ENCODE peak calls at places on chromosome 22, in five cellular contexts. F is stomach, U is H1, N is HL-60, E is HCT116. D is an unnamed sample.

GRCh38 chr22:48707749-48708557 is 1119.7 kb downstream of the BRD1 start:
- DNase-seq in U (no peak), N (no peak), E (no peak), F (no peak), D (no peak)

GRCh38 chr22:44171486-44172076 is 9.1 kb upstream of the PARVG start:
- DNase-seq in E (no peak), F (no peak), U (no peak), N (no peak), D (no peak)

GRCh38 chr22:20968281-20968977 is 1.4 kb downstream of the AIFM3 start:
- DNase-seq in E (no peak), U (no peak), N (no peak), F (no peak), D (no peak)

GRCh38 chr22:33747576-33748180 is 172.6 kb downstream of the LARGE1 start:
- DNase-seq in F (peak), U (no peak), N (no peak), E (no peak), D (no peak)

GRCh38 chr22:42879371-42880021 is 22.4 kb upstream of the ARFGAP3 start:
- DNase-seq in E (no peak), U (no peak), N (no peak), F (no peak), D (no peak)

GRCh38 chr22:48372395-48372794 is 1455.3 kb downstream of the BRD1 start:
- DNase-seq in E (no peak), N (no peak), F (no peak), U (no peak), D (no peak)

GRCh38 chr22:38415561-38416321 is 39.3 kb downstream of the KCNJ4 start:
- DNase-seq in U (no peak), F (peak), E (no peak), N (no peak), D (no peak)

GRCh38 chr22:20040801-20041200 is 19.9 kb downstream of the TANGO2 start:
- DNase-seq in U (no peak), F (no peak), N (no peak), E (no peak), D (no peak)

GRCh38 chr22:46984751-46985506 is 222.5 kb downstream of the TBC1D22A start:
- DNase-seq in E (peak), N (no peak), U (no peak), F (no peak), D (no peak)

GRCh38 chr22:19819911-19820879 is 34.5 kb downstream of the GNB1L start:
- DNase-seq in F (peak), U (no peak), N (no peak), E (no peak), D (no peak)

GRCh38 chr22:49010086-49010863 is 817.4 kb downstream of the BRD1 start:
- DNase-seq in U (no peak), N (no peak), F (peak), E (no peak), D (peak)

GRCh38 chr22:24423519-24424000 is 3.8 kb upstream of the ADORA2A start:
- DNase-seq in E (no peak), F (peak), N (peak), U (no peak), D (no peak)

GRCh38 chr22:32407936-32408335 is 4.1 kb downstream of the RTCB start:
- DNase-seq in N (no peak), U (no peak), E (no peak), F (no peak), D (no peak)

GRCh38 chr22:39308614-39309363 is 10.6 kb downstream of the RPL3 start:
- DNase-seq in E (peak), F (peak), N (peak), U (no peak), D (no peak)

GRCh38 chr22:42434748-42435425 is 2.7 kb upstream of the NFAM1 start:
- DNase-seq in E (no peak), F (no peak), U (no peak), N (no peak), D (no peak)

GRCh38 chr22:27252282-27253049 is 549.1 kb downstream of the MN1 start:
- DNase-seq in U (no peak), N (peak), E (no peak), F (no peak), D (no peak)

GRCh38 chr22:24965822-24966626 is 13.5 kb downstream of the KIAA1671 start:
- DNase-seq in E (no peak), U (no peak), F (peak), N (no peak), D (no peak)

GRCh38 chr22:19206287-19206686 is 27.8 kb upstream of the SLC25A1 start:
- DNase-seq in E (no peak), U (no peak), F (no peak), N (no peak), D (no peak)

GRCh38 chr22:49328630-49329405 is 498.9 kb downstream of the BRD1 start:
- DNase-seq in F (peak), E (no peak), N (no peak), U (no peak), D (peak)

GRCh38 chr22:38468761-38469305 is 937 bp downstream of the KDELR3 start:
- DNase-seq in N (no peak), E (no peak), U (no peak), F (no peak), D (no peak)

GRCh38 chr22:27295071-27295470 is 506.5 kb downstream of the MN1 start:
- DNase-seq in E (no peak), N (no peak), U (no peak), F (no peak), D (no peak)

GRCh38 chr22:19878461-19879247 is 24.0 kb upstream of the GNB1L start:
- DNase-seq in N (no peak), U (no peak), E (no peak), F (no peak), D (no peak)

GRCh38 chr22:43159484-43160178 is 8.3 kb downstream of the TSPO start:
- DNase-seq in U (no peak), N (no peak), E (no peak), F (peak), D (no peak)

GRCh38 chr22:35315855-35316745 is 16.4 kb downstream of the TOM1 start:
- DNase-seq in U (no peak), N (no peak), F (no peak), E (no peak), D (no peak)
- TF ChIP-seq POLR2AphosphoS5 in U (no peak), N (no peak), F (no peak), E (no peak), D (no peak)

GRCh38 chr22:50714150-50714549 is 23.9 kb upstream of the ACR start:
- DNase-seq in E (no peak), N (no peak), F (no peak), U (no peak), D (no peak)

GRCh38 chr22:50715776-50716175 is 22.2 kb upstream of the ACR start:
- DNase-seq in U (no peak), F (no peak), E (no peak), N (no peak), D (no peak)

GRCh38 chr22:50714631-50715179 is 23.3 kb upstream of the ACR start:
- DNase-seq in N (no peak), E (no peak), F (no peak), U (no peak), D (no peak)

GRCh38 chr22:50716291-50717024 is 21.5 kb upstream of the ACR start:
- DNase-seq in N (no peak), U (no peak), F (no peak), E (no peak), D (no peak)

GRCh38 chr22:50715250-50715649 is 22.8 kb upstream of the ACR start:
- DNase-seq in F (no peak), U (no peak), E (no peak), N (no peak), D (no peak)
- TF ChIP-seq POLR2AphosphoS5 in F (no peak), U (no peak), E (no peak), N (no peak), D (no peak)

DNA sequence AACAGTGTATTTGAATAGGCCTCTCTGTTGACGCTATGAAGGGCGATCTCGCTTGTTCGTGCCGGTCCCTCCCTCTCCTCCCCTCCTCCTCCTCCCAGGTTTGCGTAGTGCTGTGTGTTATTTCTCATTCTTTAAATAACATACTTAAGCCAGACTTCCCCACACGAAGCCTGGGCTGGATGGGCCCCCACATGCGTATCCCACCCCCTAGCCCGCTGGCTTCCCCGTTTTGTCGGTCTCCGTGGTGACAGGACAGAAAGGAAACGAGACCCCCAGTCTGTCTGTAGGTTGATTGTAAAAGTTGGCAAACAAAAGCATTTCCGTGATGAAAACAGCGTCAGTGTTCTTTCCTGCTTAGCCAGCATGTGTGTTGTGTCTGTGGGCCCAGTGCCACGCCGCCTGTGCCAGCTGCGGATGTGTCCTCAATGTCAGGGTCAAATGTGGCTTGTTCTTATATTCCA is 27.3 kb downstream of the FAM118A start:
- DNase-seq in E (no peak), U (no peak), F (peak), N (no peak), D (peak)
- TF ChIP-seq POLR2AphosphoS5 in E (no peak), U (no peak), F (peak), N (no peak), D (peak)

GRCh38 chr22:37242395-37242918 is 1.6 kb downstream of the RAC2 start:
- DNase-seq in N (peak), E (no peak), U (no peak), F (peak), D (peak)
- TF ChIP-seq POLR2AphosphoS5 in N (peak), E (peak), U (no peak), F (peak), D (no peak)

GRCh38 chr22:17913705-17914282 is 110.6 kb downstream of the MICAL3 start:
- DNase-seq in F (no peak), E (no peak), U (no peak), N (no peak), D (no peak)
- TF ChIP-seq POLR2AphosphoS5 in F (no peak), E (no peak), U (no peak), N (no peak), D (no peak)

DNA sequence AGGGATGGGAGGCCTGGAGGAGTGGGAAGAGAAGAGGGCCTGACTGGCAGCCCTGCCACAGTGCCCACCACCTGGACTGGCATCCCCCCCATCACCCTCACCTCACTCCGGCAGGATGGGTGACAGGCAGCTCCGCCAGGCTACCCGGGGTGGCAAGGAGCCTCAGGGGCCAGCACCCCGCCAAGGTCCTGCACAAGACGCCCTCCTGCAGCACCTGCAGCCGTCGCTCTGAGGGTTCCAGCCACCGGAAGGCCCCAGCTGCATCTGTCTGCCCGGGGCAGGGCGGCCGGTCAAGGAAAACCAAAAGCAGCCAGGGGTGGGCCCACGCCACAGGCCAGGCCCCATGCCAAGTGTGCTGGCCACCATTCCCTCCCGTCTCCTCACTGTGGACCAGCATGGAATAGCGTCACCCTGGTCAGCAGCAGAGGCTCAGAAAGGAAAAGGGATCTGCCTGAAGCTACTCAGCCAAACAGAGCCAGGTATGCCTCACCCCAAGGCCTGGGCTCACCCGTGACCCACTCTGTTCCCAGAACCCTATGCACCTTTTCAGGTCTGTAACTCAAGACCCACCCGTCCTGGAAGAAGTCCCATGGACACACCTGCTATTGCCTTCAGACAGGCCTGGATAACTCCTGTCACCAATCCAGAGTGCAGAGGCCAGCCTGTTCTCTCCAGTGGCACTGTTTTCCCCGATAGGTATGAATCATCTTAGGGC is 7.0 kb downstream of the RHBDD3 start:
- DNase-seq in F (no peak), E (no peak), N (no peak), U (no peak), D (no peak)
- TF ChIP-seq POLR2AphosphoS5 in F (no peak), E (no peak), N (no peak), U (peak), D (no peak)

GRCh38 chr22:41285441-41285819 is 557 bp downstream of the RANGAP1 start:
- DNase-seq in E (peak), F (peak), N (peak), U (no peak), D (no peak)
- TF ChIP-seq POLR2AphosphoS5 in E (peak), F (peak), N (no peak), U (no peak), D (peak)

DNA sequence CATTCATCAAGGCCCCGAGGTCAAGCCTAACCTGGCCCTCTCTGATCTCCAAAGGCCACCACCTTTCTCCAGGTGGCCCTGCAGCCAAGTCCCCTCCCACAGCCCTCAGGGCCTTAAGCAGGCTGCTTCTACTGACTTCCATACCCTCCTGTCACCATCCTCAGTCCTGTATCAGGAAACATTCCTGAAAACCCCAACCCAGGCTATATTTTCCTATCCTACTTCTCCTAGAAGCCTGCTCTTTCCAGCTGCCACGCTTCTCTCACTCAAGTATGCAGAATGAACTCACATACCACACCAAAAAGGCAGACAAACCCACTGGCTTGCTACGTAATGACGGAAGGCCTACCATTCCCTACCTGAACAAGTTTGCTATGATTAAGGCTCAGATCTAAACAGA is 23.6 kb downstream of the MORC2 start:
- DNase-seq in E (no peak), N (no peak), U (no peak), F (no peak), D (no peak)
- TF ChIP-seq POLR2AphosphoS5 in E (no peak), N (no peak), U (no peak), F (no peak), D (no peak)

GRCh38 chr22:50656122-50657070 is 16.2 kb upstream of the SHANK3 start:
- DNase-seq in N (no peak), U (no peak), F (no peak), E (no peak), D (no peak)
- TF ChIP-seq POLR2AphosphoS5 in N (no peak), U (no peak), F (peak), E (no peak), D (peak)

DNA sequence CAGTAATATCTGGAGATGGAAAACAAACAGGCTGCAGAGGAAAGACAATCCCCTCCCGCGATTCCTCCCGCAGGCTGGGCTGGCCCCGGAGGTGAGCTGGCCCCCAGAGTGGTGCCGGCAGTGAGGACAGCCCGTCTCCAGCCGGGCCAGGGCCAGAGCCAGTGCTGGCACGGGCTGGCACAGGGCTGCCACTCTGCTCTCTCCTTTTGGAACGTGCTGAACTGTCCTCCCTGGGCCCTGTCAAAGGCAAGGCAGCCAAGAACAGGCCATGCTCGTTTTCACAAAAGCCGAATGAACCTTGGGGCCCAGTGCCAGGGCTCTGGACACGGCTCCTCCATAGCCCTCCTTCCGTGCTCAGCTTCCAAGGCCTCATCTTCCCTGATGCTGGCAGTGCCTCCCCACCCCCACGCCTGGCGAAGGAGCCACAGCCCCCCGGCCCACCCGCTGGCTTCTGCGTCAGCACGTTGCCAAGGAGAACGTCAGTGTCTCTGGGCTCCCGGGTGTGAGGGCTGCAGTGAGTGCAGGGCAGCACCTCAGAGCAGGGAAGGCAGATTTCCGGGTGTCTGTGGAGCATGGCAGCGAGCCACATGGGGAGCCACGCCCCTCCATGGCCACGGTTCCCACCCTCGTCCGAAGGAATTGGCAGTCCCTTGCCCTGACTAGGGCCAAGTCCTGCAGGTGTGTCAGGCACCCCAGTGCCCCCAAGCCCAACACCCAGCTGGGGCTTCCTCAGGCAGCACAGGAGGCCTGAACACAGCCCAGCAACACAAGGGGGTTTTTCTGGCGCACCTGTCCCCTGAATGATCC is 28.6 kb downstream of the GNAZ start:
- DNase-seq in U (no peak), F (peak), E (no peak), N (no peak), D (no peak)
- TF ChIP-seq POLR2AphosphoS5 in U (no peak), F (peak), E (no peak), N (no peak), D (peak)